ENCODE peak calls at places on chromosomes 3 and 15, in four cellular contexts. C is IMR-90, T is H1, U is mesendoderm. J is an unnamed sample.

GRCh38 chr3:107184375-107184774 is 192.9 kb upstream of the CCDC54 start:
- DNase-seq in C (peak), T (no peak), U (peak), J (no peak)

GRCh38 chr3:19029837-19030835 is 118.2 kb upstream of the KCNH8 start:
- DNase-seq in C (no peak), T (no peak), U (peak), J (peak)

GRCh38 chr15:83248151-83248851 is 36.2 kb downstream of the BNC1 start:
- DNase-seq in C (peak), T (peak), U (peak), J (peak)

GRCh38 chr3:107710851-107711250 is 188.1 kb downstream of the BBX start:
- DNase-seq in C (peak), T (no peak), U (peak), J (peak)

GRCh38 chr3:77254967-77255831 is 215.3 kb downstream of the ROBO2 start:
- DNase-seq in C (peak), T (no peak), U (peak), J (peak)

GRCh38 chr3:129560931-129561594 is 18.1 kb downstream of the H1-8 start:
- DNase-seq in C (peak), T (no peak), U (no peak), J (no peak)

GRCh38 chr3:44387404-44387803 is 48.8 kb downstream of the TCAIM start:
- DNase-seq in C (no peak), T (no peak), U (no peak), J (no peak)

GRCh38 chr15:73957276-73957675 is 31.0 kb downstream of the LOXL1 start:
- DNase-seq in C (no peak), T (no peak), U (no peak), J (no peak)

GRCh38 chr3:105518806-105519418 is 152.2 kb downstream of the ALCAM start:
- DNase-seq in C (peak), T (no peak), U (peak), J (no peak)

GRCh38 chr15:50865515-50866370 is 42.7 kb upstream of the AP4E1 start:
- DNase-seq in C (no peak), T (no peak), U (no peak), J (no peak)

GRCh38 chr3:109023656-109024254 is 70.1 kb upstream of the GUCA1C start:
- DNase-seq in C (peak), T (no peak), U (peak), J (no peak)

DNA sequence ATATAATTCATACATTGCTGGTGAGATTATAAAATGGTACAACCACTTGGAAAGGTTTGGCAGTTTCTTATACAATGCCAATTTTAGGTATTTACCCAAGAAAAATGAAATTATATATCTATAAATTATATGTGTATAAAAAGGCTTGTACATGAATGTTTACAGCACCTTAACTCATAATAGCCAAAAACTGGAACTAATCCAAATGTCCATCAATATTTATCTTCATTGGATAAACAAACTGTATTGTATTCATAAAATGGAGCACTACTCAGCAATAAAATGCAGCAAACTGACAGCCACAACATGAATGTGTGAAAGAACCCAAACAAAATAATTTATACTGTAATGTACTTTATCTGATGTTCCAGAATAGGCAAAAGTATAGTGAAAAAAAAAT is 33.6 kb upstream of the EIF5A2 start:
- DNase-seq in C (no peak), T (no peak), U (no peak), J (no peak)
- H4K5ac ChIP-seq in C (no peak), T (no peak), U (no peak), J (no peak)

GRCh38 chr15:71386005-71386404 is 270.7 kb downstream of the THSD4 start:
- DNase-seq in C (no peak), T (no peak), U (no peak), J (no peak)
- H4K5ac ChIP-seq in C (peak), T (peak), U (no peak), J (no peak)

GRCh38 chr3:184209146-184209923 is 20.1 kb upstream of the VWA5B2 start:
- DNase-seq in C (no peak), T (no peak), U (no peak), J (no peak)

GRCh38 chr3:184211718-184212117 is 17.7 kb upstream of the VWA5B2 start:
- DNase-seq in C (no peak), T (no peak), U (no peak), J (no peak)

GRCh38 chr3:184211297-184211696 is 18.1 kb upstream of the VWA5B2 start:
- DNase-seq in C (no peak), T (no peak), U (no peak), J (no peak)
- H4K5ac ChIP-seq in C (no peak), T (no peak), U (no peak), J (no peak)

GRCh38 chr15:76174654-76175053 is 114.9 kb downstream of the TMEM266 start:
- DNase-seq in C (no peak), T (no peak), U (no peak), J (no peak)

GRCh38 chr15:76176487-76177085 is 116.8 kb downstream of the TMEM266 start:
- DNase-seq in C (no peak), T (no peak), U (no peak), J (no peak)

GRCh38 chr15:76173317-76173834 is 113.6 kb downstream of the TMEM266 start:
- DNase-seq in C (no peak), T (no peak), U (no peak), J (no peak)

GRCh38 chr15:76176059-76176458 is 116.3 kb downstream of the TMEM266 start:
- DNase-seq in C (no peak), T (no peak), U (no peak), J (no peak)

DNA sequence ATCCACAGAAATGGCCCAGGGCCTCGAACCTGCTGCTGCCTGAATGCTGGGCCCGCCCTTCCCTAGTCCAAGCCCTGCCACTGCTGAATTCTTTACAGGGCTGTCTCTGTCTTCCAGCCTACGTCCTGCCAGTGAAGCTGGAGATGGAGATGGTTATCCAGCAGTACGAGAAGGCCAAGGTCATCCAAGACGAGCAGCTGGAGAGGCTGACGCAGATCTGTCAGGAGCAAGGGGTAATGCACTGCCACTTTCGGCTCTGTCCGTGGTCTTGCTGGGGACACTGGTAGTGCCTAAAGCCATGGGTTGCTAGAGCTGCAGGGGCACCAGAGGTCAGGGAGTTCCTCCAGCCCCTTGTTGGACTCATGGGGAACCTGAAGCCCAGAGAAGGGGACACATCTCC is 115.7 kb downstream of the TMEM266 start:
- DNase-seq in C (no peak), T (no peak), U (no peak), J (no peak)
- H4K5ac ChIP-seq in C (no peak), T (no peak), U (no peak), J (no peak)

GRCh38 chr3:172184106-172184822 is 144.9 kb downstream of the FNDC3B start:
- DNase-seq in C (no peak), T (no peak), U (no peak), J (no peak)
- H4K5ac ChIP-seq in C (no peak), T (no peak), U (no peak), J (no peak)

GRCh38 chr3:160259589-160259988 is 34.4 kb downstream of the C3orf80 start:
- DNase-seq in C (peak), T (no peak), U (no peak), J (no peak)

GRCh38 chr3:160253298-160253697 is 28.1 kb downstream of the C3orf80 start:
- DNase-seq in C (no peak), T (no peak), U (no peak), J (no peak)

GRCh38 chr3:160260587-160261270 is 35.5 kb downstream of the C3orf80 start:
- DNase-seq in C (no peak), T (no peak), U (no peak), J (no peak)

DNA sequence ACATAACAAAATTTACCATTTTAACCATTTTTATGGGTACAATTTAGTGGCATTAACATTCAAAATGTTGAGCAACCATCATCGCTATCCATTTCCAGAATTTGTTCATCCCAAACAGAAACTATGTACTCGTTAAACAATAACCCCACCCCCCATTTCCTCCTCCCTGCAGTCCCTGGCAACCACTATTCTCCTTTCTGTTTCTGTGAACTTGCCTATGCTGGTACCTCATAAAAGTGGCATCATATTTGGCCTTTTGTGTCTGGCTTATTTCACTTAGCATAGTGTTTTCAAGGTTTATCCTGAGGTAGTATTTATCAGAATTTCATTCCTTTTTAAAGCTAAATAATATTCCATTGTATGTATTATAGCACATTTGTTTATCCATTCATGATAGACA is 32.4 kb downstream of the C3orf80 start:
- DNase-seq in C (no peak), T (no peak), U (no peak), J (no peak)
- H4K5ac ChIP-seq in C (no peak), T (no peak), U (no peak), J (no peak)

GRCh38 chr3:194042947-194043346 is 93.0 kb upstream of the HES1 start:
- DNase-seq in C (peak), T (no peak), U (no peak), J (no peak)

GRCh38 chr3:194036842-194037241 is 99.1 kb upstream of the HES1 start:
- DNase-seq in C (no peak), T (no peak), U (no peak), J (no peak)

GRCh38 chr3:194043516-194043915 is 92.4 kb upstream of the HES1 start:
- DNase-seq in C (peak), T (no peak), U (peak), J (no peak)

GRCh38 chr3:194045289-194045688 is 90.7 kb upstream of the HES1 start:
- DNase-seq in C (no peak), T (no peak), U (no peak), J (no peak)

DNA sequence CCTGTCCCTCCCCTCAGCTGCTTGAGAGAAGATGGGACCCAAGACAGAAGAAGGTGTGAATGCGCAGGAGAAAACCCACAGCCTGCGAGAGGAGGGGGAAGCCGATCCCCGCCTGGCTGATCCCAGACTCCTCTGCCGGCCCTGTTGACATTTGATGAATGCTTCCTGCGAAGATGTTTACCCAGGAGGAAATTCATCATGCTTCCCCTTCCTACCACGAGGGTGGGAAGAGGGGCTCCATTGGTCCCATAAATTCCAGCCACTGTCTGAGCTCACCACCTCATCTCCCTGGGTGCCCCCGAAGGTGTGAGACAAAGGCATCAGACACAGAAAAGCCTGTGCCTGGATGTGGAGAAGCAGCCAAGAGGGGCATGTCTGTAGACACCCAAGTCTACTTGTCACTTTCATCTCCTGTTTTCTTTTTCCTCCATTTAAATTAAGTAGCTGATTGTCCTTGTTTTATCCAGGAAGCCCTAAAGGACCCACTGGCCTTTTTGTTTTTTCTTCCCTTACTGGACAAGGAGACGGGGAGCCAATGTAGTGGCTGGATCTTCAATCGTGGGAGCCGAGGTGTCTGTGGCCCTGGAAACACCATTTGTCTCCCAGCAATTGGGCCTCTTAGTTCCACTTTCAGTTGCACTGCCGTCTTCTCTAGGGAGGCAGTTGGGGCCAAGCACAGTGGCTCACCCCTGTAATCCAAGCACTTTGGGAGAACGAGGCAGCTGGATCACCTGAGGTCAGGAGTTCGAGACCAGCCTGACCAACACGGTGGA is 95.3 kb upstream of the HES1 start:
- DNase-seq in C (no peak), T (no peak), U (peak), J (no peak)
- H4K5ac ChIP-seq in C (no peak), T (no peak), U (no peak), J (no peak)

DNA sequence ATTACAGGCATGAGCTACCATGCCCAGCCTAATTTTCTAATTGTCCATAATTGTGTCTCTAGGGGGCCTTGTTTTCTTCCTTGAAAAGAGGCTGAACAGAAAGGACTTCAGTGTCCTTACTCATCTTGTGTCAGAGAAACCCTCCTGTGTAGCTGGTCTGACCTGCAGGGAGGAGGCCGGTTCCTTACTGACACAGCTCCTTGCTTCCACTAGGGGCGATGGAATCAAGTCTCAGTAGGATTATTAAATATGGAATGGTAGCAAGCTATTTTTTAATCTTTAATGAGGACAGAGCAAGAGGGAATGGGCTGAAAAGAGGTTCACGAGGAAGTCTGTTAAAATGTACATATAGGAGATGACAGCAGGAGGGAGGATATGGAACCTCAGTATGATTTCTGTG is 8.6 kb downstream of the LPCAT4 start:
- DNase-seq in C (no peak), T (no peak), U (peak), J (no peak)
- H4K5ac ChIP-seq in C (no peak), T (no peak), U (no peak), J (no peak)